ENCODE peak calls at places on chromosomes 2 and 18, in seven cellular contexts. X, Z, J, C, K, R and G are unnamed samples.
A peak's percentile ranks its signal among the peaks of the same experiment; 100 is the strongest.

GRCh38 chr2:119630121-119630520 is 48.9 kb upstream of the TMEM177 start:
- DNase-seq in X (no peak), Z (no peak), J (no peak), C (no peak), K (no peak), R (no peak), G (no peak)

GRCh38 chr2:218859556-218859993 is at the start of gene WNT6:
- DNase-seq in X (peak; percentile 89), Z (peak; percentile 65), J (no peak), C (no peak), K (no peak), R (peak; percentile 65), G (no peak)

GRCh38 chr18:67425724-67426123 is 90.8 kb downstream of the DSEL start:
- DNase-seq in X (no peak), Z (no peak), J (no peak), C (peak; percentile 97), K (peak; percentile 85), R (no peak), G (peak; percentile 97)

GRCh38 chr2:122858813-122859212 is 1103.4 kb downstream of the TSN start:
- DNase-seq in X (no peak), Z (no peak), J (no peak), C (no peak), K (no peak), R (no peak), G (no peak)

GRCh38 chr18:8854550-8854949 is 149.2 kb downstream of the MTCL1 start:
- DNase-seq in X (no peak), Z (no peak), J (no peak), C (no peak), K (no peak), R (no peak), G (no peak)

GRCh38 chr2:240245706-240246105 is 105.2 kb upstream of the OTOS start:
- DNase-seq in X (peak; percentile 57), Z (no peak), J (no peak), C (no peak), K (no peak), R (peak; percentile 69), G (peak; percentile 68)

GRCh38 chr2:170820647-170821630 is 4.3 kb downstream of the GAD1 start:
- DNase-seq in X (no peak), Z (no peak), J (no peak), C (no peak), K (no peak), R (no peak), G (no peak)

GRCh38 chr2:236317938-236318396 is 53.8 kb upstream of the ASB18 start:
- DNase-seq in X (peak; percentile 59), Z (no peak), J (no peak), C (no peak), K (no peak), R (no peak), G (no peak)

GRCh38 chr2:26394694-26395093 is 7.0 kb upstream of the DRC1 start:
- DNase-seq in X (no peak), Z (no peak), J (no peak), C (no peak), K (no peak), R (no peak), G (no peak)

GRCh38 chr18:25176516-25177042 is 175.4 kb downstream of the ZNF521 start:
- DNase-seq in X (peak; percentile 32), Z (no peak), J (no peak), C (no peak), K (no peak), R (no peak), G (no peak)

GRCh38 chr2:101688266-101688665 is 9.2 kb upstream of the MAP4K4 start:
- DNase-seq in X (no peak), Z (no peak), J (no peak), C (no peak), K (no peak), R (no peak), G (no peak)

GRCh38 chr18:55318864-55319516 is 269.0 kb downstream of the TCF4 start:
- DNase-seq in X (no peak), Z (no peak), J (no peak), C (no peak), K (peak; percentile 65), R (no peak), G (peak; percentile 36)

GRCh38 chr18:55316615-55317184 is 271.3 kb downstream of the TCF4 start:
- DNase-seq in X (no peak), Z (no peak), J (no peak), C (no peak), K (no peak), R (no peak), G (no peak)

GRCh38 chr18:55317322-55317721 is 270.7 kb downstream of the TCF4 start:
- DNase-seq in X (no peak), Z (no peak), J (no peak), C (no peak), K (no peak), R (no peak), G (no peak)

GRCh38 chr18:55319517-55319905 is 268.5 kb downstream of the TCF4 start:
- DNase-seq in X (no peak), Z (no peak), J (no peak), C (no peak), K (peak; percentile 64), R (no peak), G (no peak)

GRCh38 chr18:55317832-55318231 is 270.2 kb downstream of the TCF4 start:
- DNase-seq in X (no peak), Z (no peak), J (no peak), C (no peak), K (no peak), R (no peak), G (no peak)
- H3K4me3 ChIP-seq in X (no peak overlapping the region), Z (no peak overlapping the region), J (no peak overlapping the region), C (no peak overlapping the region), K (peak overlapping the region; percentile 11), R (peak overlapping the region; percentile 55), G (peak overlapping the region; percentile 26)

GRCh38 chr2:42359304-42359749 is 1.7 kb downstream of the COX7A2L start:
- DNase-seq in X (no peak), Z (no peak), J (no peak), C (peak; percentile 26), K (no peak), R (no peak), G (no peak)
- H3K4me3 ChIP-seq in X (no peak overlapping the region), Z (peak overlapping the region; percentile 96), J (peak overlapping the region; percentile 99), C (peak overlapping the region; percentile 79), K (peak overlapping the region; percentile 79), R (peak overlapping the region; percentile 75), G (peak overlapping the region; percentile 99)

GRCh38 chr18:37450434-37451133 is 115.0 kb downstream of the CELF4 start:
- DNase-seq in X (peak; percentile 55), Z (peak; percentile 60), J (no peak), C (no peak), K (peak; percentile 45), R (peak; percentile 71), G (no peak)
- H3K4me3 ChIP-seq in X (no peak overlapping the region), Z (no peak overlapping the region), J (no peak overlapping the region), C (no peak overlapping the region), K (no peak overlapping the region), R (no peak overlapping the region), G (no peak overlapping the region)

DNA sequence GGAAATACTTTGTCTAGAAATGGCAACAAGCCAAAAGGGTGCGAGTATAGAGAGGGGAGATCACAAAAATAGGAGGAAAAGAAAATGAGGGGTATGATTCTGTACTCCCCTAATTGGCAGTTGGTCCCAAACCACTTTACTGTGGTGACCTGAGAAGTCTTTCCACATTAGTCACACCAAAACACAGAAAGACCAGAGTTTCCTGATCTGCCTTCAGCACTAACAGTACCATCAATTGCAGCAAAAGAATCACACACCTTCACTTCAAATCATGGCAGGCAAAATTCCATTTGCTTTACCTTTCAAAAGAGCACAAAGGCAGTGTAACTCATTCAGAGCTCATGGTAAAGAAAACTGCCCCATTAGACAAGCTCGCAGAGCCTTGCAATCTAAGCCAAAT is 86.8 kb downstream of the ALK start:
- DNase-seq in X (no peak), Z (no peak), J (no peak), C (peak; percentile 38), K (no peak), R (no peak), G (no peak)
- H3K4me3 ChIP-seq in X (no peak overlapping the region), Z (no peak overlapping the region), J (no peak overlapping the region), C (no peak overlapping the region), K (no peak overlapping the region), R (no peak overlapping the region), G (no peak overlapping the region)

DNA sequence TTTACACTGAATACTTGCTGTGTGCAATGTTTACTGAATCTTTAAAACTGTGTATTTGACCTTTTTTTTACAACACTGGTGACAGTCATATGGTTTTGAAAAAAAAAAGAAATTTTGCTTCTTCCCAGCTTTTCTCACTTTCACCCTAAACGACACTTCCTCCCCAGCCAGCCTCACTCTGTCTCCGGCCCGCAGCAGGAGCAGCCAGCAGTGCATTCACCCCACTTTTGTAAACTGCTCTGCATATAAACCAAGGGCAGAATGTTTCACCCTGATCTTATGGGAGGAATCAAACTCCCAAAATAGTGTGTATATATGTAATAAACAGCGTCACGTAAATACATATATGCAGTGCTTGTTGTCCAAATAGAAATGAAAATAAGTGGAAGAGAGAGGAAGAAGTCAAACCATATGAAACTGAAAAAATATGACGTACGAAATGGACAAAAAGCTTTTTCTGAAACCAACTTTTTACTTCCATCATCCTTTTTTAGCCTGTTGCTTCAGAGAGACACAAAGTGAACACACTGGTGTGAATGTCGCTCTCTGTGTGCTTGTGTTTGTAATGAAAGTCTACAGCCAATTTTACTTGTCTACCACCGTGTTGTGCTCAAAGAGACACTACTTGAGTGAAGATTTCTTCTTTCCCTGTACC is 54.2 kb downstream of the ZCCHC2 start:
- DNase-seq in X (no peak), Z (no peak), J (no peak), C (no peak), K (no peak), R (no peak), G (no peak)
- H3K4me3 ChIP-seq in X (no peak overlapping the region), Z (no peak overlapping the region), J (no peak overlapping the region), C (no peak overlapping the region), K (no peak overlapping the region), R (no peak overlapping the region), G (no peak overlapping the region)

DNA sequence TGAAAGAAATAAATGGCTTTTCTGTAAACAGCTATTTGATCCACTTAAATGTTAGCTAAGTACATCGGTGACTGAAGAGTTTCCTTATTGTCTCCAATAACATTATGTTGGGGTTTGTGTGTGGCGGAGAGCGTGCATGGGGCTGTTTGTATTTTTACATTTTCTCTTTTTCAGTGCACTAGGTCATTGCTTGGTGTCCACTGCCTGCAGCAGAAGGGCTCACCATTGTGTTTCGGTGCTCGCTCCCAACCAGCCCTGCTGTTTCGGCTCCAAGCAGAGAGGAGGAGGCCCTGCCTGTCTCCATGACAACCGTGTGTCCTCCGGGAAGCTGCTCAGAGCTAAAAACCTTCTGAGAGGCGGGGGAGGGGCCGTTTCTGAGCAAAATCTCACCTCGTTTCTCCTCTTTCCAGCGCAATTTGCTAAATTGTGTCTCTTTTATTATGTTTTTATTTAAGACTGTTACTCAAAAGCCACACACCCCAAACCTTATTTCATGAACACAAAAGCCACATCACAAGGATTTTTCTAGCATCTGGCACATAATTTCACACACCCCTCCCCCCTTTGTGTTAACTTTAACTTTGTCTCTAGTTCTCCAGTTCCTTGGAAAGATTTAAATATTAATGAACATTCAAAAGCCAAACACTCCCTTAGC is 112.8 kb upstream of the SLC38A11 start:
- DNase-seq in X (no peak), Z (peak; percentile 93), J (no peak), C (no peak), K (peak; percentile 62), R (no peak), G (peak; percentile 21)
- H3K4me3 ChIP-seq in X (no peak overlapping the region), Z (no peak overlapping the region), J (no peak overlapping the region), C (no peak overlapping the region), K (peak overlapping the region; percentile 21), R (no peak overlapping the region), G (peak overlapping the region; percentile 27)